ENCODE peak calls at places on chromosomes 16 and 17, in seven cellular contexts. Z is fibroblast of the aortic adventitia; K is RCC 7860; M is stimulated activated CD8-positive, alpha-beta memory T cell treated with anti-CD3 and anti-CD28 coated beads, Interleukin-4, amount 100 ng/mL, for 4 hours; Y is progenitor cell of endocrine pancreas; C is heart left ventricle; H is T-cell. F is an unnamed sample.

GRCh38 chr17:78789663-78790181 is 7.6 kb upstream of the CYTH1 start:
- DNase-seq in K (no peak), C (peak), Z (peak), Y (no peak), M (no peak), H (peak), F (peak)

GRCh38 chr16:87353613-87354012 is 30.0 kb downstream of the FBXO31 start:
- DNase-seq in M (no peak), K (no peak), C (no peak), Y (no peak), H (no peak), Z (no peak), F (no peak)

GRCh38 chr17:48579738-48580543 is 1.8 kb upstream of the HOXB4 start:
- DNase-seq in C (no peak), H (no peak), K (no peak), Y (no peak), Z (peak), M (no peak), F (no peak)

GRCh38 chr17:8060274-8060673 is 21.4 kb downstream of the ALOX15B start:
- DNase-seq in M (peak), C (no peak), Z (peak), K (peak), Y (peak), H (peak), F (peak)

GRCh38 chr16:28478511-28479180 is 6.5 kb upstream of the NPIPB7 start:
- DNase-seq in Y (no peak), M (no peak), C (no peak), Z (no peak), H (no peak), K (no peak), F (no peak)

GRCh38 chr16:878071-878784 is 77.7 kb upstream of the GNG13 start:
- DNase-seq in M (no peak), Y (no peak), Z (no peak), K (no peak), C (peak), H (no peak), F (no peak)

GRCh38 chr17:77961741-77962140 is 3.2 kb downstream of the TNRC6C start:
- DNase-seq in H (no peak), K (no peak), M (no peak), Y (no peak), Z (peak), C (no peak), F (no peak)

GRCh38 chr17:27327871-27328270 is 34.0 kb downstream of the WSB1 start:
- DNase-seq in K (no peak), M (no peak), Z (peak), H (no peak), C (no peak), Y (no peak), F (no peak)

GRCh38 chr17:77208217-77208808 is 67.5 kb downstream of the SEC14L1 start:
- DNase-seq in K (no peak), Y (no peak), C (peak), M (no peak), H (no peak), Z (peak), F (peak)

GRCh38 chr16:10589106-10589505 is 8.7 kb upstream of the EMP2 start:
- DNase-seq in Y (no peak), M (no peak), H (no peak), Z (no peak), C (no peak), K (no peak), F (no peak)

GRCh38 chr17:2853722-2854580 is 57.7 kb downstream of the RAP1GAP2 start:
- DNase-seq in Y (peak), M (no peak), H (no peak), C (peak), Z (no peak), K (no peak), F (peak)

GRCh38 chr17:357634-358033 is 5.0 kb upstream of the RPH3AL start:
- DNase-seq in K (no peak), H (no peak), Z (no peak), Y (no peak), M (no peak), C (no peak), F (no peak)

GRCh38 chr17:78839173-78839761 is 1.3 kb downstream of the USP36 start:
- DNase-seq in K (peak), Z (no peak), C (no peak), H (no peak), Y (no peak), M (no peak), F (peak)

GRCh38 chr16:1164975-1165374 is 12.1 kb downstream of the CACNA1H start:
- DNase-seq in H (no peak), K (no peak), Y (no peak), Z (no peak), C (no peak), M (no peak), F (no peak)

GRCh38 chr17:3796822-3797170 is 4.2 kb downstream of the ITGAE start:
- DNase-seq in Y (no peak), M (no peak), Z (no peak), H (peak), K (no peak), C (no peak), F (no peak)

GRCh38 chr17:78346605-78347250 is 13.1 kb downstream of the SOCS3 start:
- DNase-seq in Y (no peak), Z (no peak), C (no peak), K (peak), M (no peak), H (no peak), F (peak)

GRCh38 chr17:57623620-57624019 is 121.5 kb downstream of the CCDC182 start:
- DNase-seq in K (no peak), Z (no peak), C (peak), Y (no peak), H (no peak), M (no peak), F (no peak)

GRCh38 chr17:57954421-57955182 is 610 bp downstream of the CUEDC1 start:
- DNase-seq in Y (no peak), K (peak), H (no peak), C (peak), M (no peak), Z (peak), F (peak)

GRCh38 chr16:85389679-85390470 is 223.2 kb upstream of the GSE1 start:
- DNase-seq in M (no peak), Y (no peak), K (no peak), Z (no peak), C (peak), H (no peak), F (no peak)

GRCh38 chr16:49112754-49113153 is 168.9 kb downstream of the CBLN1 start:
- DNase-seq in H (no peak), K (no peak), Y (no peak), Z (no peak), M (no peak), C (peak), F (no peak)

GRCh38 chr17:56707312-56708219 is 114.1 kb downstream of the NOG start:
- DNase-seq in H (no peak), M (no peak), K (no peak), Y (no peak), C (no peak), Z (no peak), F (no peak)

GRCh38 chr16:29680180-29680598 is 1.2 kb downstream of the QPRT start:
- DNase-seq in Z (no peak), M (no peak), C (no peak), Y (no peak), K (peak), H (no peak), F (no peak)

GRCh38 chr17:694239-694638 is 20.4 kb downstream of the VPS53 start:
- DNase-seq in H (no peak), Z (peak), K (peak), C (no peak), M (no peak), Y (no peak), F (peak)

GRCh38 chr17:12727076-12727750 is 61.5 kb downstream of the MYOCD start:
- DNase-seq in Z (peak), H (no peak), C (no peak), Y (no peak), K (no peak), M (no peak), F (peak)

GRCh38 chr17:78272181-78272913 is 40.9 kb downstream of the TMEM235 start:
- DNase-seq in M (no peak), K (no peak), C (peak), H (no peak), Z (peak), Y (no peak), F (peak)

GRCh38 chr16:75433732-75434413 is 570 bp upstream of the CFDP1 start:
- DNase-seq in Y (peak), C (peak), H (no peak), K (peak), M (no peak), Z (peak), F (peak)

GRCh38 chr17:869567-870530 is 87.7 kb downstream of the MRM3 start:
- DNase-seq in H (no peak), Z (peak), K (peak), C (peak), Y (no peak), M (no peak), F (peak)

GRCh38 chr16:46658925-46659324 is 30.1 kb downstream of the VPS35 start:
- DNase-seq in K (no peak), C (peak), Y (no peak), Z (no peak), M (no peak), H (no peak), F (no peak)

GRCh38 chr16:67173808-67174705 is 3.7 kb downstream of the NOL3 start:
- DNase-seq in Y (peak), Z (peak), H (no peak), C (peak), K (peak), M (no peak), F (peak)

GRCh38 chr17:50171371-50172071 is 5.7 kb downstream of the SGCA start:
- DNase-seq in Y (no peak), M (no peak), H (no peak), K (no peak), Z (no peak), C (peak), F (no peak)

F was measured in fibroblast of mammary gland.